ENCODE peak calls at places on chromosomes 13 and 19, in ten cellular contexts. One of them, this sample, is unnamed.

GRCh38 chr19:45164577-45165335 is 4.0 kb upstream of the NKPD1 start:
- DNase-seq in pancreas: no peak
- DNase-seq in GM12865: peak; percentile 89
- DNase-seq in endothelial cell of umbilical vein: peak; percentile 45
- DNase-seq in transverse colon: peak; percentile 79
- DNase-seq in psoas muscle: no peak
- DNase-seq in epithelial cell of proximal tubule: no peak
- DNase-seq in spleen: peak; percentile 88
- DNase-seq in vagina: no peak
- DNase-seq in BJ: no peak
- DNase-seq in this sample: peak; percentile 38

GRCh38 chr13:43325636-43326035 is 302.2 kb downstream of the DNAJC15 start:
- DNase-seq in pancreas: no peak
- DNase-seq in GM12865: no peak
- DNase-seq in endothelial cell of umbilical vein: no peak
- DNase-seq in transverse colon: no peak
- DNase-seq in psoas muscle: no peak
- DNase-seq in epithelial cell of proximal tubule: no peak
- DNase-seq in spleen: no peak
- DNase-seq in vagina: no peak
- DNase-seq in BJ: no peak
- DNase-seq in this sample: no peak

GRCh38 chr19:20151617-20152145 is 15.3 kb upstream of the ZNF486 start:
- DNase-seq in pancreas: no peak
- DNase-seq in GM12865: no peak
- DNase-seq in endothelial cell of umbilical vein: no peak
- DNase-seq in transverse colon: no peak
- DNase-seq in psoas muscle: no peak
- DNase-seq in epithelial cell of proximal tubule: no peak
- DNase-seq in spleen: no peak
- DNase-seq in vagina: no peak
- DNase-seq in BJ: no peak
- DNase-seq in this sample: no peak

GRCh38 chr19:41339936-41340335 is 13.8 kb downstream of the TGFB1 start:
- DNase-seq in pancreas: no peak
- DNase-seq in GM12865: no peak
- DNase-seq in endothelial cell of umbilical vein: no peak
- DNase-seq in transverse colon: no peak
- DNase-seq in psoas muscle: no peak
- DNase-seq in epithelial cell of proximal tubule: peak; percentile 76
- DNase-seq in spleen: no peak
- DNase-seq in vagina: no peak
- DNase-seq in BJ: no peak
- DNase-seq in this sample: no peak

GRCh38 chr19:14135985-14136508 is 342 bp downstream of the ASF1B start:
- DNase-seq in pancreas: peak; percentile 48
- DNase-seq in GM12865: no peak
- DNase-seq in endothelial cell of umbilical vein: no peak
- DNase-seq in transverse colon: peak; percentile 24
- DNase-seq in psoas muscle: peak; percentile 66
- DNase-seq in epithelial cell of proximal tubule: no peak
- DNase-seq in spleen: no peak
- DNase-seq in vagina: no peak
- DNase-seq in BJ: no peak
- DNase-seq in this sample: no peak

GRCh38 chr19:57395710-57396109 is 6.1 kb downstream of the ZNF548 start:
- DNase-seq in pancreas: no peak
- DNase-seq in GM12865: no peak
- DNase-seq in endothelial cell of umbilical vein: no peak
- DNase-seq in transverse colon: no peak
- DNase-seq in psoas muscle: no peak
- DNase-seq in epithelial cell of proximal tubule: no peak
- DNase-seq in spleen: no peak
- DNase-seq in vagina: no peak
- DNase-seq in BJ: no peak
- DNase-seq in this sample: no peak

GRCh38 chr13:46495647-46496046 is 57.3 kb upstream of the LRCH1 start:
- DNase-seq in pancreas: no peak
- DNase-seq in GM12865: no peak
- DNase-seq in endothelial cell of umbilical vein: no peak
- DNase-seq in transverse colon: no peak
- DNase-seq in psoas muscle: no peak
- DNase-seq in epithelial cell of proximal tubule: no peak
- DNase-seq in spleen: no peak
- DNase-seq in vagina: no peak
- DNase-seq in BJ: no peak
- DNase-seq in this sample: peak; percentile 40

GRCh38 chr13:73210218-73210883 is 151.5 kb downstream of the KLF5 start:
- DNase-seq in pancreas: no peak
- DNase-seq in GM12865: no peak
- DNase-seq in endothelial cell of umbilical vein: no peak
- DNase-seq in transverse colon: no peak
- DNase-seq in psoas muscle: no peak
- DNase-seq in epithelial cell of proximal tubule: no peak
- DNase-seq in spleen: no peak
- DNase-seq in vagina: no peak
- DNase-seq in BJ: no peak
- DNase-seq in this sample: no peak

GRCh38 chr19:14073232-14073924 is 792 bp downstream of the MISP3 start:
- DNase-seq in pancreas: peak; percentile 71
- DNase-seq in GM12865: peak; percentile 89
- DNase-seq in endothelial cell of umbilical vein: peak; percentile 59
- DNase-seq in transverse colon: peak; percentile 80
- DNase-seq in psoas muscle: peak; percentile 89
- DNase-seq in epithelial cell of proximal tubule: no peak
- DNase-seq in spleen: peak; percentile 95
- DNase-seq in vagina: no peak
- DNase-seq in BJ: no peak
- DNase-seq in this sample: no peak

GRCh38 chr13:89457977-89458376 is 1786.8 kb downstream of the SLITRK5 start:
- DNase-seq in pancreas: no peak
- DNase-seq in GM12865: no peak
- DNase-seq in endothelial cell of umbilical vein: peak; percentile 6
- DNase-seq in transverse colon: no peak
- DNase-seq in psoas muscle: no peak
- DNase-seq in epithelial cell of proximal tubule: peak; percentile 93
- DNase-seq in spleen: no peak
- DNase-seq in vagina: no peak
- DNase-seq in BJ: no peak
- DNase-seq in this sample: no peak

GRCh38 chr19:46731007-46731501 is 14.1 kb upstream of the PRKD2 start:
- DNase-seq in pancreas: no peak
- DNase-seq in GM12865: peak; percentile 47
- DNase-seq in endothelial cell of umbilical vein: peak; percentile 88
- DNase-seq in transverse colon: no peak
- DNase-seq in psoas muscle: peak; percentile 72
- DNase-seq in epithelial cell of proximal tubule: no peak
- DNase-seq in spleen: peak; percentile 90
- DNase-seq in vagina: no peak
- DNase-seq in BJ: peak; percentile 50
- DNase-seq in this sample: no peak

GRCh38 chr19:41871573-41872383 is 5.3 kb upstream of the CD79A start:
- DNase-seq in pancreas: no peak
- DNase-seq in GM12865: peak; percentile 93
- DNase-seq in endothelial cell of umbilical vein: no peak
- DNase-seq in transverse colon: peak; percentile 78
- DNase-seq in psoas muscle: peak; percentile 46
- DNase-seq in epithelial cell of proximal tubule: no peak
- DNase-seq in spleen: peak; percentile 90
- DNase-seq in vagina: no peak
- DNase-seq in BJ: no peak
- DNase-seq in this sample: no peak

GRCh38 chr19:3851254-3852176 is 17.3 kb downstream of the ZFR2 start:
- DNase-seq in pancreas: no peak
- DNase-seq in GM12865: peak; percentile 50
- DNase-seq in endothelial cell of umbilical vein: no peak
- DNase-seq in transverse colon: no peak
- DNase-seq in psoas muscle: no peak
- DNase-seq in epithelial cell of proximal tubule: no peak
- DNase-seq in spleen: no peak
- DNase-seq in vagina: no peak
- DNase-seq in BJ: no peak
- DNase-seq in this sample: no peak

GRCh38 chr19:3850320-3850972 is 18.4 kb downstream of the ZFR2 start:
- DNase-seq in pancreas: no peak
- DNase-seq in GM12865: no peak
- DNase-seq in endothelial cell of umbilical vein: no peak
- DNase-seq in transverse colon: no peak
- DNase-seq in psoas muscle: no peak
- DNase-seq in epithelial cell of proximal tubule: no peak
- DNase-seq in spleen: no peak
- DNase-seq in vagina: no peak
- DNase-seq in BJ: no peak
- DNase-seq in this sample: no peak

GRCh38 chr19:3855321-3855720 is 13.5 kb downstream of the ZFR2 start:
- DNase-seq in pancreas: no peak
- DNase-seq in GM12865: peak; percentile 54
- DNase-seq in endothelial cell of umbilical vein: no peak
- DNase-seq in transverse colon: peak; percentile 54
- DNase-seq in psoas muscle: no peak
- DNase-seq in epithelial cell of proximal tubule: no peak
- DNase-seq in spleen: no peak
- DNase-seq in vagina: no peak
- DNase-seq in BJ: no peak
- DNase-seq in this sample: no peak

GRCh38 chr19:3852177-3852511 is 16.7 kb downstream of the ZFR2 start:
- DNase-seq in pancreas: no peak
- DNase-seq in GM12865: no peak
- DNase-seq in endothelial cell of umbilical vein: no peak
- DNase-seq in transverse colon: no peak
- DNase-seq in psoas muscle: no peak
- DNase-seq in epithelial cell of proximal tubule: no peak
- DNase-seq in spleen: no peak
- DNase-seq in vagina: no peak
- DNase-seq in BJ: no peak
- DNase-seq in this sample: no peak

DNA sequence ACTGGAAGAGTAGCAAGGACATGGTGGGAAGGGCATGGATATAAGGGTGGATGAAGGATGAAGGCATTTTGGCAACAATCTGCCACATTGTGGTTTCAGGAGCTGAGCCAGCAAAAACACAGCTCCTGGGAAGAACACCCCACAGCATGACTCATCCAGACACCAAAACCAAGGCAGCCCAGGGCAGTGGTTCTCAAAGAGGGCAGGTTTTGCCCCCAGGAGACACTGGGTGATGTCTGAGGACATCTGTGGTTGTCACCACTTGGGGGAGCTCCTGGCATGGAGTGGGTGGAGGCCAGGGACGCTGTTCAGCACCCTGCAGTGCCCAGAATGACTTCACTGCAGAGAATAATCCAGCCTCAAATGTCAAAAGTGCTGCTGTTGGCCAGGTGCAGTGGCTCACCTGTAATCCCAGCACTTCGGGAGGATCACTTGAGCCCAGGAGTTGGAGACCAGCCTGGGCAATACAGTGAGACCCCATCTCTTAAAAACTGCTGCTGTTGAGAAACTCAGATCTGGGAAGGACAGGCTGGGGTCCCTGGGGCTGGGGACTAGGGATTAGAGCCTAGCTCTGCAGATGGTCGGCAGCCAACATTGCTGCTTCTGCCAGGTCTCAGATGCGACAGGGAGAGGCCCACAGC is 16.1 kb downstream of the ZFR2 start:
- DNase-seq in pancreas: no peak
- DNase-seq in GM12865: peak; percentile 46
- DNase-seq in endothelial cell of umbilical vein: peak; percentile 30
- DNase-seq in transverse colon: peak; percentile 54
- DNase-seq in psoas muscle: no peak
- DNase-seq in epithelial cell of proximal tubule: peak; percentile 22
- DNase-seq in spleen: no peak
- DNase-seq in vagina: no peak
- DNase-seq in BJ: no peak
- DNase-seq in this sample: peak; percentile 31
- TF ChIP-seq CTCF in pancreas: no peak
- TF ChIP-seq CTCF in GM12865: peak; percentile 33
- TF ChIP-seq CTCF in endothelial cell of umbilical vein: peak; percentile 29
- TF ChIP-seq CTCF in transverse colon: peak; percentile 42
- TF ChIP-seq CTCF in psoas muscle: peak; percentile 14
- TF ChIP-seq CTCF in epithelial cell of proximal tubule: peak; percentile 64
- TF ChIP-seq CTCF in spleen: no peak
- TF ChIP-seq CTCF in vagina: no peak
- TF ChIP-seq CTCF in BJ: no peak
- TF ChIP-seq CTCF in this sample: peak; percentile 25

GRCh38 chr13:47999973-48000372 is 1.1 kb downstream of the SUCLA2 start:
- DNase-seq in pancreas: no peak
- DNase-seq in GM12865: no peak
- DNase-seq in endothelial cell of umbilical vein: no peak
- DNase-seq in transverse colon: no peak
- DNase-seq in psoas muscle: no peak
- DNase-seq in epithelial cell of proximal tubule: no peak
- DNase-seq in spleen: no peak
- DNase-seq in vagina: no peak
- DNase-seq in BJ: no peak
- DNase-seq in this sample: no peak
- H3K4me3 ChIP-seq in pancreas: peak overlapping the region; percentile 90
- H3K4me3 ChIP-seq in GM12865: peak overlapping the region; percentile 95
- H3K4me3 ChIP-seq in endothelial cell of umbilical vein: peak overlapping the region; percentile 93
- H3K4me3 ChIP-seq in transverse colon: peak overlapping the region; percentile 87
- H3K4me3 ChIP-seq in psoas muscle: peak overlapping the region; percentile 97
- H3K4me3 ChIP-seq in epithelial cell of proximal tubule: peak overlapping the region; percentile 96
- H3K4me3 ChIP-seq in spleen: peak overlapping the region; percentile 75
- H3K4me3 ChIP-seq in vagina: peak overlapping the region; percentile 70
- H3K4me3 ChIP-seq in BJ: peak overlapping the region; percentile 73
- H3K4me3 ChIP-seq in this sample: peak overlapping the region; percentile 91

GRCh38 chr19:53882391-53883050 is 524 bp downstream of the PRKCG start:
- DNase-seq in pancreas: no peak
- DNase-seq in GM12865: no peak
- DNase-seq in endothelial cell of umbilical vein: no peak
- DNase-seq in transverse colon: no peak
- DNase-seq in psoas muscle: peak; percentile 26
- DNase-seq in epithelial cell of proximal tubule: no peak
- DNase-seq in spleen: no peak
- DNase-seq in vagina: no peak
- DNase-seq in BJ: no peak
- DNase-seq in this sample: no peak
- TF ChIP-seq CTCF in pancreas: no peak
- TF ChIP-seq CTCF in GM12865: no peak
- TF ChIP-seq CTCF in endothelial cell of umbilical vein: no peak
- TF ChIP-seq CTCF in transverse colon: no peak
- TF ChIP-seq CTCF in psoas muscle: no peak
- TF ChIP-seq CTCF in epithelial cell of proximal tubule: no peak
- TF ChIP-seq CTCF in spleen: no peak
- TF ChIP-seq CTCF in vagina: no peak
- TF ChIP-seq CTCF in BJ: no peak
- TF ChIP-seq CTCF in this sample: no peak

DNA sequence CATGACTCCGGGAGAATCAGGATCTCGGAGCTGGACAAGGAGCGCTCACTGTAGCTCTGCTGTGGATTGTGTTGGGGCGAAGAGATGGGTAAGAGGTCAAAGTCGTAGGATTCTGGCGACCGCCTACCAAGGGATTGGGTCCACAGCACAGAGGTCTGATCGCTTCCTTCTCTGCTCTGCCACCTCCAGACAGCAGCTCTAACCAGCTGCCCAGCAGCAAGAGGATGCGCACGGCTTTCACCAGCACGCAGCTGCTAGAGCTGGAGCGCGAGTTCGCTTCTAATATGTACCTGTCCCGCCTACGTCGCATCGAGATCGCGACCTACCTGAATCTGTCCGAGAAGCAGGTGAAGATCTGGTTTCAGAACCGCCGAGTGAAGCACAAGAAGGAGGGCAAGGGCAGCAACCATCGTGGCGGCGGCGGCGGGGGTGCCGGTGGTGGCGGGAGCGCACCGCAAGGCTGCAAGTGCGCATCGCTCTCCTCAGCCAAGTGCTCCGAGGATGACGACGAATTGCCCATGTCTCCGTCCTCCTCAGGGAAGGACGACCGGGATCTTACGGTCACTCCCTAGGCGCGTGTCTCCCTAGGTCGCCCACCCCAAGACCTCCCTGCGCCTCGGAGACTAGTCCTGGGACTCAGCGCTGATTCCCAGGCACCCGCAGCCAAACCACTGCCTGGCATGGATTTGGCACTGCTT is 1.2 kb downstream of the GSX1 start:
- DNase-seq in pancreas: no peak
- DNase-seq in GM12865: no peak
- DNase-seq in endothelial cell of umbilical vein: no peak
- DNase-seq in transverse colon: no peak
- DNase-seq in psoas muscle: no peak
- DNase-seq in epithelial cell of proximal tubule: no peak
- DNase-seq in spleen: no peak
- DNase-seq in vagina: no peak
- DNase-seq in BJ: no peak
- DNase-seq in this sample: no peak
- H3K4me3 ChIP-seq in pancreas: no peak overlapping the region
- H3K4me3 ChIP-seq in GM12865: no peak overlapping the region
- H3K4me3 ChIP-seq in endothelial cell of umbilical vein: no peak overlapping the region
- H3K4me3 ChIP-seq in transverse colon: no peak overlapping the region
- H3K4me3 ChIP-seq in psoas muscle: no peak overlapping the region
- H3K4me3 ChIP-seq in epithelial cell of proximal tubule: no peak overlapping the region
- H3K4me3 ChIP-seq in spleen: no peak overlapping the region
- H3K4me3 ChIP-seq in vagina: no peak overlapping the region
- H3K4me3 ChIP-seq in BJ: no peak overlapping the region
- H3K4me3 ChIP-seq in this sample: no peak overlapping the region

This sample was measured in HFF-Myc.